ENCODE peak calls at places on chromosomes 4 and X, in four cellular contexts. L is small intestine, D is mammary epithelial cell, J is WERI-Rb-1. T is an unnamed sample. For H3K36me3, the result is how much of the 10 kb centered on the place peaks cover.

GRCh38 chr4:124321370-124321769 is 391.2 kb downstream of the ANKRD50 start:
- DNase-seq in D (no peak), J (peak), L (no peak), T (no peak)

GRCh38 chr4:99885063-99885664 is 9.1 kb downstream of the LAMTOR3 start:
- DNase-seq in L (peak), D (peak), J (peak), T (no peak)

GRCh38 chr4:97942137-97942536 is 201.1 kb downstream of the STPG2 start:
- DNase-seq in L (no peak), D (peak), J (no peak), T (no peak)

GRCh38 chr4:39642885-39643550 is 4.4 kb upstream of the SMIM14 start:
- DNase-seq in L (no peak), J (no peak), D (peak), T (no peak)

GRCh38 chr4:55824865-55825264 is 5.3 kb downstream of the EXOC1L start:
- DNase-seq in D (no peak), J (no peak), L (no peak), T (no peak)

GRCh38 chr4:184288451-184289178 is 70.9 kb upstream of the ENPP6 start:
- DNase-seq in J (no peak), D (no peak), L (peak), T (no peak)

GRCh38 chr4:105274504-105274903 is 127.8 kb downstream of the TET2 start:
- DNase-seq in J (no peak), D (no peak), L (no peak), T (no peak)

GRCh38 chrX:22520128-22520828 is 247.6 kb downstream of the CBLL2 start:
- DNase-seq in L (no peak), D (peak), J (no peak), T (no peak)

GRCh38 chrX:25925956-25926355 is 212.2 kb upstream of the MAGEB18 start:
- DNase-seq in D (no peak), L (no peak), J (no peak), T (no peak)

GRCh38 chrX:3678287-3678686 is 35.2 kb downstream of the PRKX start:
- DNase-seq in D (no peak), J (no peak), L (no peak), T (no peak)

GRCh38 chr4:1002131-1002630 is 9.0 kb upstream of the SLC26A1 start:
- DNase-seq in D (peak), J (no peak), L (no peak), T (peak)

GRCh38 chr4:181330654-181331595 is 912.3 kb upstream of the TENM3 start:
- DNase-seq in J (no peak), L (no peak), D (no peak), T (no peak)

GRCh38 chrX:69140837-69141236 is 24.4 kb downstream of the PJA1 start:
- DNase-seq in L (no peak), D (no peak), J (no peak), T (no peak)

GRCh38 chr4:183987529-183987946 is 82.4 kb downstream of the STOX2 start:
- DNase-seq in D (peak), J (no peak), L (peak), T (peak)

GRCh38 chr4:77777135-77777777 is 41.9 kb downstream of the CNOT6L start:
- DNase-seq in J (no peak), D (peak), L (no peak), T (no peak)

GRCh38 chr4:186782302-186782701 is 58.6 kb upstream of the FAT1 start:
- DNase-seq in L (no peak), D (no peak), J (no peak), T (no peak)

GRCh38 chr4:4750187-4750586 is 109.3 kb upstream of the MSX1 start:
- DNase-seq in J (no peak), L (no peak), D (no peak), T (no peak)

GRCh38 chr4:3189459-3189858 is 59.5 kb upstream of the MSANTD1 start:
- DNase-seq in L (no peak), J (no peak), D (no peak), T (no peak)
- H3K36me3 ChIP-seq in L (under half), J (half or more), D (under half), T (under half)

DNA sequence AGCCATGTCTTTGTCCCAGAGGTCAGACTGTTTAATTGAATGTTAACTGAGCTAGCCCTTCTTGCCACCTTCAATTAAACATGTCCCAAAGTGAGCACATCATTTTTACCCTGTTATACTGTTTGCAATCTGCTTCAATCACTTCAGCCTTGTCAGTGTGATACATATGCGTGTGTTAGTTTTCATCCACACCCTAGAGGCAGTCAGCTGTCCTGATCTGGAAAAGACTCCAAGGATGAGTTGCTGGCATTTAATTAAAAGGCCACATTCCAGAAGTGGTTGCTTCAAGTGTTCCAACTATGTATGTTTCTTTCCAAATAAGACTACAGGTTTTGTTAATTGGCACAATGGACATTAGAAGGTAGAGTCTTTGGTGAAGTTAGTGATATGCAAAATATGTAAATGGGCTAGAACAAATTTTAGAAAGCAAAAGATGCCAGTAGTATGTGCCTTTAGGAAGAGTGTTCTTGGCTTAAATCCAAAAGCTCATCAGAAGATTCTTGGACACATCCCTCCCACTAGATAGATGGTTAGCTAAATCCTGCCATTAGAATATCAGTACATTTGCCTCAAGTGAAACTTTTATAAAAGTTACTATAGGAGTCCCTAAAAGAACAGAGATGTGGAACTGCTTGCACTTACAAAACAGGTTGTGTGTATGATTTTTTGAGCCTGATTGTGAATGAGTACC is 79.5 kb upstream of the SLIT2 start:
- DNase-seq in L (no peak), J (no peak), D (no peak), T (no peak)
- H3K36me3 ChIP-seq in L (under half), J (under half), D (under half), T (under half)

DNA sequence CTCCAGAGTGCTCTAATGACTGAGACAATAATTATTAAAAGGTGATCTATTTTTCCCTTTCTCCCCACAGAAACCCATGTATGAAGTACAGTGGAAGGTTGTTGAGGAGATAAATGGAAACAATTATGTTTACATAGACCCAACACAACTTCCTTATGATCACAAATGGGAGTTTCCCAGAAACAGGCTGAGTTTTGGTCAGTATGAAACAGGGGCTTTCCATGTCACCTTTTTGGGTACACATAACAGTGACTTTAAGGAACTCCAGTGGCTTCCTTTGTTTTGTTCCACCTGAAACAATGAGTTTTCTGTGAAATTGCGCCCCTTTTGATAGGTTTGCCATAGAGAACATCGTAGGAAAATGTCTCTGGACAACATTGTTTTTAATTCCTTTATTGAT is 69.6 kb downstream of the KIT start:
- DNase-seq in L (no peak), D (no peak), J (no peak), T (no peak)
- H3K36me3 ChIP-seq in L (under half), D (under half), J (under half), T (under half)

GRCh38 chr4:3226467-3226866 is 22.5 kb upstream of the MSANTD1 start:
- DNase-seq in J (no peak), L (peak), D (no peak), T (peak)

GRCh38 chr4:3228881-3229280 is 20.1 kb upstream of the MSANTD1 start:
- DNase-seq in J (no peak), D (no peak), L (no peak), T (no peak)

GRCh38 chr4:3229328-3229727 is 19.6 kb upstream of the MSANTD1 start:
- DNase-seq in J (no peak), L (no peak), D (no peak), T (no peak)

GRCh38 chr4:3226944-3227343 is 22.0 kb upstream of the MSANTD1 start:
- DNase-seq in L (no peak), D (no peak), J (no peak), T (no peak)

DNA sequence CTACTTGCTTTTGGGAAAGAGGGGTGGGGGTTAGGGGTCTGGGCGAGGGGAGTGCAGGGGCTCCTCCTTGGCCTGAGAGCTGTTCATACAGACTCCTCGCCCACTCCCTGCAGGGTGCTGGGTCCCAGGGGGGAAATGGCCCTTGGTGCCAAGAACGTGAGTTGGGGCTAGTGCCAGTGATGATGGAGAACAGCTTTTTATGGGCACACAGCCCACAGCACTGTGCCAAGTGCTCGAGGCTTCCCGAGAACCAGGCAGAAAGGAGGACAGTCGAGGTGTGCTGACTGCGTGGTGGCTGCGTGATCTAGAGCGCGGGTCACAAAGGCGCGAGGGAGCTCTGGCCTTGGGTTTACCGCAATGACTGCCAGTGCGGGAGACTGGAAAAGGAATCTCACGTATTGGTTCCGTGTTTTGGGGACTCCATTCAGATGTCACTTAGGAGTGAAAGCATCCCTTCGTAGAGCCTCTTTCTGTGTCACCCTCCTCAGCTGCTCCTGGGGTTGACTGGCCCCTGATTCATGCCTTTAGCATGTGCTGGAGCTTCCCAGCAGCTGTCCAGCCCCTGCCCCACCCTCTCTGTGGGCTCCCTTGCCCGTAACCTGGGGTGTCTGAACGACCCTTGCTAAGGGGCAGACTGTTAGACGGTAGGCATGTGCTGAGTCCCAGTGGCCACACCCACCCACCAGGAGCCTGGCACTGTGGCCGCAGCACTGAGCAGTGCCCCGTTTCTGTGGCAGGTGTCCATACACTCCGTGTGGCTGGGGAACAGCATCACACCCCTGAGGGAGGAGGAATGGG is 20.9 kb upstream of the MSANTD1 start:
- DNase-seq in D (no peak), L (no peak), J (no peak), T (no peak)
- H3K36me3 ChIP-seq in D (under half), L (under half), J (half or more), T (under half)

T was measured in breast epithelium.